ENCODE peak calls at places on chromosomes 7 and 10, in seven cellular contexts. One of them, this sample, is unnamed.

GRCh38 chr7:112873831-112874553 is 83.8 kb upstream of the TMEM168 start:
- DNase-seq in Calu3: no peak
- DNase-seq in lower lobe of right lung: no peak
- DNase-seq in activated CD8-positive, alpha-beta memory T cell treated with anti-CD3 and anti-CD28 coated beads for 48 hours: no peak
- DNase-seq in activated CD4-positive, alpha-beta T cell treated with anti-CD3 and anti-CD28 coated beads for 1 hour: no peak
- DNase-seq in anterior cingulate cortex: no peak
- DNase-seq in putamen: no peak
- DNase-seq in this sample: no peak

GRCh38 chr7:139422126-139422525 is 61.3 kb downstream of the KLRG2 start:
- DNase-seq in Calu3: no peak
- DNase-seq in lower lobe of right lung: no peak
- DNase-seq in activated CD8-positive, alpha-beta memory T cell treated with anti-CD3 and anti-CD28 coated beads for 48 hours: no peak
- DNase-seq in activated CD4-positive, alpha-beta T cell treated with anti-CD3 and anti-CD28 coated beads for 1 hour: no peak
- DNase-seq in anterior cingulate cortex: no peak
- DNase-seq in putamen: no peak
- DNase-seq in this sample: no peak

GRCh38 chr10:63720689-63721088 is 199.5 kb downstream of the REEP3 start:
- DNase-seq in Calu3: no peak
- DNase-seq in lower lobe of right lung: no peak
- DNase-seq in activated CD8-positive, alpha-beta memory T cell treated with anti-CD3 and anti-CD28 coated beads for 48 hours: no peak
- DNase-seq in activated CD4-positive, alpha-beta T cell treated with anti-CD3 and anti-CD28 coated beads for 1 hour: no peak
- DNase-seq in anterior cingulate cortex: no peak
- DNase-seq in putamen: no peak
- DNase-seq in this sample: no peak

GRCh38 chr7:99098824-99099498 is 44.9 kb downstream of the SMURF1 start:
- DNase-seq in Calu3: peak
- DNase-seq in lower lobe of right lung: no peak
- DNase-seq in activated CD8-positive, alpha-beta memory T cell treated with anti-CD3 and anti-CD28 coated beads for 48 hours: no peak
- DNase-seq in activated CD4-positive, alpha-beta T cell treated with anti-CD3 and anti-CD28 coated beads for 1 hour: no peak
- DNase-seq in anterior cingulate cortex: no peak
- DNase-seq in putamen: no peak
- DNase-seq in this sample: no peak

GRCh38 chr7:53996856-53997255 is 545.3 kb upstream of the VSTM2A start:
- DNase-seq in Calu3: no peak
- DNase-seq in lower lobe of right lung: no peak
- DNase-seq in activated CD8-positive, alpha-beta memory T cell treated with anti-CD3 and anti-CD28 coated beads for 48 hours: no peak
- DNase-seq in activated CD4-positive, alpha-beta T cell treated with anti-CD3 and anti-CD28 coated beads for 1 hour: no peak
- DNase-seq in anterior cingulate cortex: no peak
- DNase-seq in putamen: no peak
- DNase-seq in this sample: no peak

GRCh38 chr7:116884691-116885090 is 22.3 kb downstream of the CAPZA2 start:
- DNase-seq in Calu3: no peak
- DNase-seq in lower lobe of right lung: no peak
- DNase-seq in activated CD8-positive, alpha-beta memory T cell treated with anti-CD3 and anti-CD28 coated beads for 48 hours: no peak
- DNase-seq in activated CD4-positive, alpha-beta T cell treated with anti-CD3 and anti-CD28 coated beads for 1 hour: no peak
- DNase-seq in anterior cingulate cortex: no peak
- DNase-seq in putamen: no peak
- DNase-seq in this sample: no peak

GRCh38 chr7:556427-556826 is 36.8 kb upstream of the PDGFA start:
- DNase-seq in Calu3: no peak
- DNase-seq in lower lobe of right lung: no peak
- DNase-seq in activated CD8-positive, alpha-beta memory T cell treated with anti-CD3 and anti-CD28 coated beads for 48 hours: no peak
- DNase-seq in activated CD4-positive, alpha-beta T cell treated with anti-CD3 and anti-CD28 coated beads for 1 hour: no peak
- DNase-seq in anterior cingulate cortex: no peak
- DNase-seq in putamen: no peak
- DNase-seq in this sample: no peak

GRCh38 chr10:31678139-31678536 is 250.5 kb downstream of the ARHGAP12 start:
- DNase-seq in Calu3: no peak
- DNase-seq in lower lobe of right lung: no peak
- DNase-seq in activated CD8-positive, alpha-beta memory T cell treated with anti-CD3 and anti-CD28 coated beads for 48 hours: no peak
- DNase-seq in activated CD4-positive, alpha-beta T cell treated with anti-CD3 and anti-CD28 coated beads for 1 hour: no peak
- DNase-seq in anterior cingulate cortex: no peak
- DNase-seq in putamen: no peak
- DNase-seq in this sample: no peak

GRCh38 chr7:137682596-137682995 is 164.2 kb downstream of the DGKI start:
- DNase-seq in Calu3: no peak
- DNase-seq in lower lobe of right lung: no peak
- DNase-seq in activated CD8-positive, alpha-beta memory T cell treated with anti-CD3 and anti-CD28 coated beads for 48 hours: no peak
- DNase-seq in activated CD4-positive, alpha-beta T cell treated with anti-CD3 and anti-CD28 coated beads for 1 hour: no peak
- DNase-seq in anterior cingulate cortex: no peak
- DNase-seq in putamen: no peak
- DNase-seq in this sample: no peak

GRCh38 chr7:144019457-144019856 is 19.3 kb downstream of the OR6B1 start:
- DNase-seq in Calu3: no peak
- DNase-seq in lower lobe of right lung: no peak
- DNase-seq in activated CD8-positive, alpha-beta memory T cell treated with anti-CD3 and anti-CD28 coated beads for 48 hours: no peak
- DNase-seq in activated CD4-positive, alpha-beta T cell treated with anti-CD3 and anti-CD28 coated beads for 1 hour: no peak
- DNase-seq in anterior cingulate cortex: no peak
- DNase-seq in putamen: no peak
- DNase-seq in this sample: no peak

GRCh38 chr10:121324678-121325213 is 273.5 kb downstream of the FGFR2 start:
- DNase-seq in Calu3: peak
- DNase-seq in lower lobe of right lung: no peak
- DNase-seq in activated CD8-positive, alpha-beta memory T cell treated with anti-CD3 and anti-CD28 coated beads for 48 hours: no peak
- DNase-seq in activated CD4-positive, alpha-beta T cell treated with anti-CD3 and anti-CD28 coated beads for 1 hour: no peak
- DNase-seq in anterior cingulate cortex: no peak
- DNase-seq in putamen: no peak
- DNase-seq in this sample: no peak

GRCh38 chr10:91378061-91378460 is 32.1 kb upstream of the HECTD2 start:
- DNase-seq in Calu3: no peak
- DNase-seq in lower lobe of right lung: no peak
- DNase-seq in activated CD8-positive, alpha-beta memory T cell treated with anti-CD3 and anti-CD28 coated beads for 48 hours: no peak
- DNase-seq in activated CD4-positive, alpha-beta T cell treated with anti-CD3 and anti-CD28 coated beads for 1 hour: no peak
- DNase-seq in anterior cingulate cortex: no peak
- DNase-seq in putamen: peak
- DNase-seq in this sample: no peak

GRCh38 chr7:1176891-1177373 is 16.9 kb upstream of the ZFAND2A start:
- DNase-seq in Calu3: peak
- DNase-seq in lower lobe of right lung: peak
- DNase-seq in activated CD8-positive, alpha-beta memory T cell treated with anti-CD3 and anti-CD28 coated beads for 48 hours: peak
- DNase-seq in activated CD4-positive, alpha-beta T cell treated with anti-CD3 and anti-CD28 coated beads for 1 hour: peak
- DNase-seq in anterior cingulate cortex: no peak
- DNase-seq in putamen: no peak
- DNase-seq in this sample: peak

GRCh38 chr10:103069453-103070331 is 123.4 kb downstream of the NT5C2 start:
- DNase-seq in Calu3: peak
- DNase-seq in lower lobe of right lung: peak
- DNase-seq in activated CD8-positive, alpha-beta memory T cell treated with anti-CD3 and anti-CD28 coated beads for 48 hours: no peak
- DNase-seq in activated CD4-positive, alpha-beta T cell treated with anti-CD3 and anti-CD28 coated beads for 1 hour: peak
- DNase-seq in anterior cingulate cortex: peak
- DNase-seq in putamen: peak
- DNase-seq in this sample: no peak

GRCh38 chr7:40965016-40965415 is 737.9 kb downstream of the INHBA start:
- DNase-seq in Calu3: no peak
- DNase-seq in lower lobe of right lung: no peak
- DNase-seq in activated CD8-positive, alpha-beta memory T cell treated with anti-CD3 and anti-CD28 coated beads for 48 hours: no peak
- DNase-seq in activated CD4-positive, alpha-beta T cell treated with anti-CD3 and anti-CD28 coated beads for 1 hour: no peak
- DNase-seq in anterior cingulate cortex: no peak
- DNase-seq in putamen: no peak
- DNase-seq in this sample: no peak

GRCh38 chr7:124702385-124702784 is 63.2 kb downstream of the GPR37 start:
- DNase-seq in Calu3: no peak
- DNase-seq in lower lobe of right lung: no peak
- DNase-seq in activated CD8-positive, alpha-beta memory T cell treated with anti-CD3 and anti-CD28 coated beads for 48 hours: no peak
- DNase-seq in activated CD4-positive, alpha-beta T cell treated with anti-CD3 and anti-CD28 coated beads for 1 hour: no peak
- DNase-seq in anterior cingulate cortex: no peak
- DNase-seq in putamen: no peak
- DNase-seq in this sample: no peak

GRCh38 chr7:148623586-148624282 is 33.2 kb downstream of the C7orf33 start:
- DNase-seq in Calu3: no peak
- DNase-seq in lower lobe of right lung: no peak
- DNase-seq in activated CD8-positive, alpha-beta memory T cell treated with anti-CD3 and anti-CD28 coated beads for 48 hours: no peak
- DNase-seq in activated CD4-positive, alpha-beta T cell treated with anti-CD3 and anti-CD28 coated beads for 1 hour: no peak
- DNase-seq in anterior cingulate cortex: no peak
- DNase-seq in putamen: no peak
- DNase-seq in this sample: no peak

GRCh38 chr10:63767512-63767911 is 246.3 kb downstream of the REEP3 start:
- DNase-seq in Calu3: no peak
- DNase-seq in lower lobe of right lung: no peak
- DNase-seq in activated CD8-positive, alpha-beta memory T cell treated with anti-CD3 and anti-CD28 coated beads for 48 hours: no peak
- DNase-seq in activated CD4-positive, alpha-beta T cell treated with anti-CD3 and anti-CD28 coated beads for 1 hour: no peak
- DNase-seq in anterior cingulate cortex: no peak
- DNase-seq in putamen: peak
- DNase-seq in this sample: no peak

This sample was measured in activated gamma-delta T cell.